ENCODE peak calls at places on chromosomes 11 and 22, in five cellular contexts. D is stimulated activated CD8-positive, alpha-beta memory T cell treated with anti-CD3 and anti-CD28 coated beads, Interleukin-15, amount 100 ng/mL, for 1 hour; L is thyroid gland; X is epithelial cell of esophagus; P is Caki2. W is an unnamed sample.

GRCh38 chr11:63445720-63446119 is 45.2 kb downstream of the PLAAT5 start:
- DNase-seq in D (no peak), L (no peak), X (peak), P (peak), W (no peak)

GRCh38 chr22:48574776-48575566 is 1252.7 kb downstream of the BRD1 start:
- DNase-seq in D (no peak), L (no peak), X (no peak), P (no peak), W (peak)

GRCh38 chr11:67287355-67288197 is 1.5 kb upstream of the ANKRD13D start:
- DNase-seq in D (no peak), L (no peak), X (no peak), P (no peak), W (no peak)

GRCh38 chr11:123608945-123609344 is 45.5 kb downstream of the SCN3B start:
- DNase-seq in D (no peak), L (no peak), X (no peak), P (no peak), W (no peak)

GRCh38 chr11:10984250-10984649 is 126.4 kb upstream of the ZBED5 start:
- DNase-seq in D (no peak), L (no peak), X (no peak), P (no peak), W (no peak)

GRCh38 chr11:62599069-62599696 is 2.5 kb downstream of the MTA2 start:
- DNase-seq in D (peak), L (peak), X (peak), P (peak), W (peak)

GRCh38 chr22:50105529-50106100 is 15.8 kb downstream of the MOV10L1 start:
- DNase-seq in D (no peak), L (no peak), X (peak), P (no peak), W (peak)

GRCh38 chr22:25237503-25237902 is 18.1 kb downstream of the CRYBB2 start:
- DNase-seq in D (no peak), L (no peak), X (no peak), P (no peak), W (no peak)

GRCh38 chr11:130546901-130547694 is 98.7 kb downstream of the ADAMTS15 start:
- DNase-seq in D (no peak), L (no peak), X (no peak), P (no peak), W (no peak)

GRCh38 chr11:17578296-17578695 is 31.2 kb downstream of the OTOG start:
- DNase-seq in D (no peak), L (no peak), X (no peak), P (no peak), W (no peak)

GRCh38 chr11:79076526-79077115 is 364.2 kb downstream of the TENM4 start:
- DNase-seq in D (no peak), L (peak), X (peak), P (no peak), W (peak)

GRCh38 chr22:37229805-37230672 is 14.0 kb downstream of the RAC2 start:
- DNase-seq in D (peak), L (peak), X (peak), P (peak), W (no peak)

GRCh38 chr11:68373810-68374501 is 61.6 kb downstream of the LRP5 start:
- DNase-seq in D (no peak), L (peak), X (no peak), P (no peak), W (peak)

GRCh38 chr11:2092956-2093412 is 46.2 kb downstream of the IGF2 start:
- DNase-seq in D (peak), L (peak), X (peak), P (peak), W (peak)

GRCh38 chr11:8086001-8086479 is 5.0 kb downstream of the TUB start:
- DNase-seq in D (no peak), L (no peak), X (no peak), P (peak), W (no peak)

GRCh38 chr11:103043826-103044688 is 47.9 kb downstream of the DCUN1D5 start:
- DNase-seq in D (no peak), L (no peak), X (peak), P (no peak), W (no peak)

GRCh38 chr22:19430890-19431541 is 517 bp downstream of the HIRA start:
- DNase-seq in D (no peak), L (peak), X (peak), P (peak), W (peak)

GRCh38 chr11:44301856-44302231 is 8.1 kb downstream of the ALX4 start:
- DNase-seq in D (no peak), L (no peak), X (no peak), P (peak), W (no peak)

GRCh38 chr11:83115551-83115950 is 41.4 kb upstream of the PCF11 start:
- DNase-seq in D (no peak), L (peak), X (no peak), P (no peak), W (no peak)

GRCh38 chr11:113397821-113398220 is 10.2 kb downstream of the ANKK1 start:
- DNase-seq in D (no peak), L (no peak), X (no peak), P (no peak), W (no peak)

GRCh38 chr22:22896601-22897000 is 9.0 kb downstream of the IGLL5 start:
- DNase-seq in D (no peak), L (no peak), X (no peak), P (no peak), W (no peak)

GRCh38 chr11:133516845-133517244 is 15.5 kb downstream of the OPCML start:
- DNase-seq in D (no peak), L (no peak), X (no peak), P (no peak), W (no peak)

GRCh38 chr11:110374921-110375320 is 54.8 kb upstream of the FDX1 start:
- DNase-seq in D (no peak), L (no peak), X (no peak), P (no peak), W (no peak)

GRCh38 chr11:46389450-46390330 is 1.9 kb downstream of the CHRM4 start:
- DNase-seq in D (no peak), L (peak), X (peak), P (peak), W (peak)

GRCh38 chr11:15967166-15967565 is 389.2 kb downstream of the SOX6 start:
- DNase-seq in D (no peak), L (no peak), X (peak), P (peak), W (no peak)

GRCh38 chr11:87280143-87280542 is 242.4 kb downstream of the TMEM135 start:
- DNase-seq in D (no peak), L (no peak), X (no peak), P (no peak), W (no peak)

GRCh38 chr22:42752230-42752746 is 31.6 kb upstream of the A4GALT start:
- DNase-seq in D (no peak), L (no peak), X (no peak), P (no peak), W (no peak)

GRCh38 chr11:30683176-30683575 is 97.0 kb upstream of the MPPED2 start:
- DNase-seq in D (no peak), L (no peak), X (peak), P (no peak), W (no peak)

W was measured in body of pancreas.